ENCODE peak calls at places on chromosome 6, in ten cellular contexts. G, Z, E, U, Q, W, Y, C, N and H are unnamed samples.

GRCh38 chr6:108142240-108142639 is 23.6 kb upstream of the NR2E1 start:
- DNase-seq in Z (no peak), G (no peak), Q (no peak), E (no peak), U (no peak), Y (no peak), C (no peak), W (no peak), N (no peak), H (no peak)

GRCh38 chr6:85866373-85866740 is 223.7 kb upstream of the SYNCRIP start:
- DNase-seq in U (peak), C (peak), E (peak), W (no peak), G (no peak), N (no peak), Z (no peak), Q (peak), Y (no peak), H (peak)

GRCh38 chr6:140043357-140043756 is 668.9 kb upstream of the CITED2 start:
- DNase-seq in Y (no peak), U (peak), C (peak), Z (no peak), E (peak), N (peak), W (no peak), G (no peak), Q (peak), H (peak)

GRCh38 chr6:84260926-84261325 is 33.5 kb upstream of the CEP162 start:
- DNase-seq in Y (no peak), W (no peak), C (no peak), U (peak), G (no peak), E (peak), Z (no peak), N (no peak), Q (no peak), H (peak)

GRCh38 chr6:17021539-17021889 is 80.3 kb upstream of the STMND1 start:
- DNase-seq in W (no peak), U (peak), Q (peak), N (peak), Y (no peak), E (peak), G (no peak), C (peak), Z (no peak), H (peak)

GRCh38 chr6:88865275-88865674 is 98.1 kb downstream of the RNGTT start:
- DNase-seq in Y (no peak), U (no peak), C (no peak), Q (no peak), W (no peak), G (no peak), E (no peak), Z (no peak), N (no peak), H (no peak)

GRCh38 chr6:119871520-119871919 is 522.0 kb upstream of the MAN1A1 start:
- DNase-seq in W (no peak), Z (no peak), Y (no peak), U (no peak), E (no peak), Q (no peak), N (no peak), G (no peak), C (no peak), H (no peak)

GRCh38 chr6:154994881-154995240 is 254 bp upstream of the TIAM2 start:
- DNase-seq in U (no peak), W (no peak), Y (no peak), E (no peak), C (no peak), N (no peak), G (no peak), Z (no peak), Q (no peak), H (no peak)

GRCh38 chr6:41694815-41695536 is 40.4 kb downstream of the TFEB start:
- DNase-seq in C (peak), Y (no peak), G (no peak), Q (no peak), U (peak), E (peak), W (no peak), N (peak), Z (no peak), H (peak)

GRCh38 chr6:125944434-125944816 is 12.1 kb upstream of the HINT3 start:
- DNase-seq in Z (peak), U (peak), G (peak), C (peak), Y (peak), W (no peak), N (peak), Q (peak), E (peak), H (peak)

GRCh38 chr6:155219858-155220301 is 43.9 kb upstream of the CLDN20 start:
- DNase-seq in C (no peak), U (no peak), Y (peak), Q (peak), W (no peak), N (no peak), G (peak), Z (no peak), E (no peak), H (no peak)

GRCh38 chr6:129104131-129104530 is 221.2 kb downstream of the LAMA2 start:
- DNase-seq in U (peak), E (peak), G (no peak), N (peak), C (peak), Y (no peak), Z (no peak), W (no peak), Q (peak), H (peak)

GRCh38 chr6:63347599-63347998 is 27.8 kb upstream of the LGSN start:
- DNase-seq in Q (peak), G (no peak), N (peak), E (peak), U (peak), C (peak), Y (no peak), W (no peak), Z (no peak), H (peak)

GRCh38 chr6:153015094-153015645 is 12.7 kb upstream of the MTRF1L start:
- DNase-seq in W (no peak), Q (no peak), C (no peak), Y (no peak), U (no peak), Z (no peak), E (no peak), N (no peak), G (no peak), H (no peak)

GRCh38 chr6:154435400-154435945 is 75.0 kb downstream of the CNKSR3 start:
- DNase-seq in G (no peak), Z (no peak), E (no peak), U (no peak), N (no peak), W (no peak), C (no peak), Q (no peak), Y (no peak), H (no peak)

GRCh38 chr6:108275971-108276370 is 15.1 kb upstream of the SNX3 start:
- DNase-seq in Y (no peak), Q (no peak), E (no peak), U (no peak), Z (no peak), N (no peak), C (no peak), G (no peak), W (no peak), H (no peak)

GRCh38 chr6:64792534-64792933 is 914.5 kb downstream of the EYS start:
- DNase-seq in Z (no peak), U (no peak), G (no peak), W (no peak), Q (no peak), E (no peak), C (no peak), Y (no peak), N (no peak), H (no peak)

GRCh38 chr6:162085561-162085960 is 642.0 kb downstream of the PRKN start:
- DNase-seq in C (no peak), Z (no peak), G (no peak), N (no peak), Y (no peak), U (no peak), E (no peak), Q (no peak), W (no peak), H (no peak)

GRCh38 chr6:140069576-140069975 is 695.1 kb upstream of the CITED2 start:
- DNase-seq in G (no peak), W (no peak), E (no peak), C (no peak), Z (no peak), Q (no peak), N (no peak), U (no peak), Y (no peak), H (no peak)

GRCh38 chr6:129709451-129709908 is 497 bp downstream of the ARHGAP18 start:
- DNase-seq in Q (peak), E (peak), W (no peak), N (peak), C (peak), Y (no peak), U (peak), Z (no peak), G (no peak), H (peak)

GRCh38 chr6:81487489-81487888 is 265.0 kb downstream of the TENT5A start:
- DNase-seq in E (no peak), Z (no peak), N (no peak), W (no peak), U (peak), Y (no peak), Q (peak), C (peak), G (no peak), H (peak)

GRCh38 chr6:168703970-168704369 is 263.0 kb downstream of the SMOC2 start:
- DNase-seq in E (no peak), N (no peak), C (no peak), Y (no peak), U (no peak), G (no peak), Z (no peak), Q (no peak), W (no peak), H (no peak)

GRCh38 chr6:134307870-134308269 is 10.0 kb downstream of the SGK1 start:
- DNase-seq in C (no peak), Z (no peak), W (no peak), N (no peak), E (no peak), G (no peak), U (no peak), Q (no peak), Y (no peak), H (no peak)

GRCh38 chr6:71419954-71420692 is 131.5 kb downstream of the OGFRL1 start:
- DNase-seq in G (peak), C (peak), Q (peak), Y (peak), U (peak), Z (peak), E (peak), N (peak), W (no peak), H (peak)

GRCh38 chr6:116111552-116112528 is 11.2 kb downstream of the NT5DC1 start:
- DNase-seq in N (peak), Z (no peak), U (peak), G (no peak), C (peak), W (no peak), Y (no peak), Q (peak), E (peak), H (peak)

GRCh38 chr6:6331393-6331792 is 10.9 kb upstream of the F13A1 start:
- DNase-seq in Y (no peak), C (no peak), Q (no peak), W (no peak), G (no peak), E (no peak), N (no peak), U (no peak), Z (no peak), H (no peak)

GRCh38 chr6:11232968-11233626 is 629 bp upstream of the NEDD9 start:
- DNase-seq in E (peak), Y (no peak), N (no peak), G (no peak), W (no peak), Q (no peak), C (peak), U (no peak), Z (no peak), H (no peak)

GRCh38 chr6:53894086-53894485 is 99.3 kb downstream of the LRRC1 start:
- DNase-seq in G (no peak), Y (no peak), U (peak), W (no peak), Z (no peak), N (peak), Q (peak), C (peak), E (peak), H (peak)

GRCh38 chr6:36703081-36703606 is 5.5 kb downstream of the RAB44 start:
- DNase-seq in Z (peak), C (no peak), Q (no peak), U (no peak), W (no peak), N (no peak), G (no peak), Y (no peak), E (no peak), H (no peak)

GRCh38 chr6:160900031-160900430 is 91.5 kb upstream of the MAP3K4 start:
- DNase-seq in Q (no peak), E (no peak), Y (no peak), G (no peak), C (no peak), N (no peak), W (no peak), U (no peak), Z (no peak), H (no peak)

GRCh38 chr6:136593748-136594490 is 43.7 kb upstream of the MAP7 start:
- DNase-seq in Z (no peak), U (peak), E (peak), G (no peak), C (peak), Y (no peak), N (peak), Q (peak), W (no peak), H (peak)

GRCh38 chr6:444653-445275 is 53.2 kb downstream of the IRF4 start:
- DNase-seq in N (no peak), G (no peak), Q (no peak), C (no peak), U (no peak), Z (peak), E (peak), Y (no peak), W (no peak), H (no peak)

GRCh38 chr6:219641-220198 is 72.6 kb upstream of the DUSP22 start:
- DNase-seq in C (peak), W (no peak), N (peak), Z (peak), Y (no peak), G (no peak), Q (peak), E (peak), U (peak), H (peak)

GRCh38 chr6:43785904-43786303 is 15.9 kb downstream of the VEGFA start:
- DNase-seq in Y (no peak), Z (no peak), E (no peak), C (no peak), G (no peak), U (no peak), N (no peak), Q (no peak), W (no peak), H (no peak)
- H3K4me3 ChIP-seq in Y (no peak), Z (no peak), E (no peak), C (no peak), G (no peak), U (no peak), N (no peak), Q (no peak), W (no peak), H (no peak)

GRCh38 chr6:28885149-28885738 is 38.5 kb downstream of the TRIM27 start:
- DNase-seq in W (no peak), N (no peak), E (no peak), U (no peak), C (no peak), G (no peak), Y (no peak), Q (no peak), Z (no peak), H (no peak)
- H3K4me3 ChIP-seq in W (peak), N (no peak), E (no peak), U (no peak), C (no peak), G (no peak), Y (no peak), Q (no peak), Z (no peak), H (no peak)

GRCh38 chr6:92715991-92716390 is 703.4 kb downstream of the EPHA7 start:
- DNase-seq in U (no peak), Y (no peak), N (no peak), W (no peak), Z (no peak), E (no peak), G (no peak), Q (peak), C (peak), H (no peak)
- H3K4me3 ChIP-seq in U (no peak), Y (no peak), N (no peak), W (no peak), Z (no peak), E (no peak), G (no peak), Q (no peak), C (no peak), H (no peak)

GRCh38 chr6:149545258-149545753 is 537 bp downstream of the PPIL4 start:
- DNase-seq in Y (peak), G (peak), Q (peak), E (peak), Z (peak), U (peak), N (peak), W (peak), C (peak), H (peak)
- H3K4me3 ChIP-seq in Y (peak), G (peak), Q (peak), E (peak), Z (peak), U (peak), N (peak), W (peak), C (peak), H (peak)

GRCh38 chr6:100463685-100464161 is 998 bp downstream of the SIM1 start:
- DNase-seq in Z (no peak), Q (no peak), U (no peak), C (no peak), E (no peak), W (no peak), Y (no peak), G (no peak), N (no peak), H (peak)

GRCh38 chr6:100464162-100464851 is 414 bp downstream of the SIM1 start:
- DNase-seq in N (no peak), G (no peak), E (no peak), Y (no peak), Z (no peak), C (no peak), W (no peak), U (no peak), Q (no peak), H (peak)

GRCh38 chr6:100462396-100462795 is 2.3 kb downstream of the SIM1 start:
- DNase-seq in Z (no peak), Q (no peak), U (no peak), C (no peak), E (peak), W (no peak), N (no peak), G (no peak), Y (no peak), H (no peak)

GRCh38 chr6:100461920-100462295 is 2.8 kb downstream of the SIM1 start:
- DNase-seq in U (no peak), G (no peak), W (no peak), Z (no peak), Y (no peak), E (peak), C (no peak), Q (no peak), N (no peak), H (peak)

GRCh38 chr6:100462990-100463684 is 1.6 kb downstream of the SIM1 start:
- DNase-seq in Q (no peak), G (no peak), E (no peak), N (no peak), Z (no peak), Y (no peak), W (no peak), U (no peak), C (no peak), H (no peak)
- H3K4me3 ChIP-seq in Q (no peak), G (no peak), E (peak), N (peak), Z (no peak), Y (no peak), W (no peak), U (no peak), C (no peak), H (peak)

GRCh38 chr6:26331809-26332226 is 33.2 kb upstream of the BTN3A2 start:
- DNase-seq in U (no peak), Y (no peak), N (peak), Q (no peak), E (peak), C (no peak), G (no peak), W (no peak), Z (no peak), H (peak)
- H3K4me3 ChIP-seq in U (peak), Y (no peak), N (peak), Q (peak), E (peak), C (peak), G (no peak), W (peak), Z (no peak), H (peak)

GRCh38 chr6:157595768-157596167 is 214.8 kb downstream of the ZDHHC14 start:
- DNase-seq in Z (no peak), U (no peak), N (no peak), E (no peak), G (no peak), Q (no peak), C (no peak), W (no peak), Y (no peak), H (no peak)

GRCh38 chr6:157597461-157598312 is 216.7 kb downstream of the ZDHHC14 start:
- DNase-seq in G (peak), C (no peak), Y (peak), Q (peak), E (peak), Z (no peak), U (peak), W (peak), N (peak), H (peak)

GRCh38 chr6:157599191-157599590 is 218.2 kb downstream of the ZDHHC14 start:
- DNase-seq in C (no peak), E (no peak), Z (no peak), Y (no peak), N (no peak), U (no peak), W (no peak), Q (no peak), G (no peak), H (no peak)

GRCh38 chr6:157596461-157596860 is 215.5 kb downstream of the ZDHHC14 start:
- DNase-seq in U (no peak), Z (no peak), C (no peak), N (no peak), Y (no peak), E (no peak), Q (no peak), W (no peak), G (no peak), H (no peak)

GRCh38 chr6:157596886-157597285 is 215.9 kb downstream of the ZDHHC14 start:
- DNase-seq in C (peak), W (no peak), E (no peak), U (no peak), Q (no peak), G (no peak), N (peak), Y (peak), Z (no peak), H (peak)
- H3K4me3 ChIP-seq in C (no peak), W (no peak), E (no peak), U (no peak), Q (no peak), G (no peak), N (no peak), Y (peak), Z (no peak), H (no peak)

GRCh38 chr6:30341249-30341648 is 3.7 kb upstream of the RPP21 start:
- DNase-seq in W (no peak), G (no peak), E (no peak), Y (no peak), U (no peak), C (no peak), Z (no peak), Q (no peak), N (no peak), H (no peak)

GRCh38 chr6:30344868-30345671 is at the start of gene RPP21:
- DNase-seq in G (peak), N (peak), Z (peak), E (peak), Y (peak), U (peak), C (peak), W (peak), Q (peak), H (peak)

GRCh38 chr6:30341728-30342127 is 3.2 kb upstream of the RPP21 start:
- DNase-seq in N (no peak), C (no peak), U (no peak), Y (no peak), W (no peak), Q (no peak), E (no peak), G (no peak), Z (no peak), H (no peak)

GRCh38 chr6:30345852-30346251 is 896 bp downstream of the RPP21 start:
- DNase-seq in U (no peak), Q (no peak), C (no peak), Y (no peak), E (no peak), Z (no peak), N (no peak), G (no peak), W (no peak), H (no peak)

DNA sequence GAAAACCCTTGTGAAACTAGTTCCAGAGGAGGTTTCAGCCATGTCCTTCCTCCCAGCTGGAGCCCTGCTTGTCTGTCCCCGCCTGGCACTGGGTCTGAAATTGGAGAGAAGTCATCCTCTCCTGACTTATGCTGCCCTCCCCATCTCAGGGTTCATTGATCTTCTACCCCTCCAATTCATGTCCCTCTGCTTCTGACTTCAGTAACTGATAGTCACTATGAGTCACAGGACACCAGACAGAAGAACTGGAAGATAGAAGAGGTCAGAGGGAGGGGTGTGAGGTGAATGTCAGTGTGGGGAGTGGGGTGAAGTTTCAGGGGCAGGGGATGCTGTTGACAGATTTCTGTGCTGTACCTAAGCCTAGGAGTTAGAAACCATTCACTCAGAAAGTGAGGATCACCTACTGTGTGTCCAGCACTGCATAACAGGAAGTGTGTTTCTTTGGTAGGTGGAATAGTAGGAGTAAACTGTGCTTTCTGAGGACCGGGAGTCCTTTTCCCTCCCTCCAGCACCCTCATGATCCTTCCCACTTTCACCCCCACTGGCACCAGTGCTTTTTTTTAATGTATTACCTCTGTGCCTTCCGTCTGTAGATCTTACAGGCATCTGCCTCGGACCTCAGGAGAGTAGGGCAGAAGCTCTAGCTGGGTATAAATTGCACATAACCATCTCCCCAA is 627 bp upstream of the RPP21 start:
- DNase-seq in E (peak), G (no peak), C (no peak), Q (no peak), U (no peak), N (no peak), Z (no peak), Y (no peak), W (no peak), H (no peak)
- H3K4me3 ChIP-seq in E (peak), G (no peak), C (peak), Q (peak), U (no peak), N (peak), Z (peak), Y (peak), W (peak), H (no peak)

GRCh38 chr6:13278991-13279390 is 49.3 kb downstream of the TBC1D7 start:
- DNase-seq in U (peak), N (peak), Z (no peak), E (peak), W (no peak), Q (peak), Y (no peak), C (peak), G (no peak), H (peak)
- H3K4me3 ChIP-seq in U (no peak), N (no peak), Z (no peak), E (no peak), W (no peak), Q (no peak), Y (no peak), C (no peak), G (no peak), H (no peak)